ENCODE peak calls at places on chromosomes 6 and 20, in six cellular contexts. V is heart left ventricle; W is mucosa of descending colon; Z is HepG2; B is psoas muscle; P is CD8-positive, alpha-beta T cell. E is an unnamed sample.

GRCh38 chr6:168495636-168496035 is 54.7 kb downstream of the SMOC2 start:
- DNase-seq in V (no peak), W (no peak), Z (no peak), B (no peak), P (no peak), E (no peak)

GRCh38 chr20:32465092-32465900 is 107.2 kb downstream of the ASXL1 start:
- DNase-seq in V (peak), W (peak), Z (peak), B (peak), P (no peak), E (peak)

GRCh38 chr6:141552463-141552862 is 580.3 kb upstream of the GJE1 start:
- DNase-seq in V (no peak), W (no peak), Z (peak), B (no peak), P (no peak), E (peak)

GRCh38 chr6:2351807-2352431 is 106.5 kb upstream of the GMDS start:
- DNase-seq in V (no peak), W (no peak), Z (no peak), B (no peak), P (no peak), E (peak)

GRCh38 chr6:40825085-40825484 is 213.9 kb downstream of the UNC5CL start:
- DNase-seq in V (no peak), W (no peak), Z (no peak), B (no peak), P (no peak), E (no peak)

GRCh38 chr6:167470836-167471547 is 146.1 kb downstream of the TTLL2 start:
- DNase-seq in V (no peak), W (no peak), Z (no peak), B (no peak), P (no peak), E (no peak)

GRCh38 chr6:109922851-109923250 is 55.3 kb upstream of the GPR6 start:
- DNase-seq in V (no peak), W (no peak), Z (no peak), B (no peak), P (no peak), E (no peak)

GRCh38 chr6:44253307-44254101 is 3.8 kb downstream of the SLC35B2 start:
- DNase-seq in V (no peak), W (no peak), Z (peak), B (peak), P (no peak), E (no peak)

GRCh38 chr6:170033666-170034065 is 257.2 kb downstream of the DLL1 start:
- DNase-seq in V (peak), W (no peak), Z (no peak), B (no peak), P (peak), E (no peak)

GRCh38 chr6:163232015-163232523 is 182.4 kb upstream of the QKI start:
- DNase-seq in V (no peak), W (no peak), Z (no peak), B (no peak), P (no peak), E (no peak)

GRCh38 chr6:4914412-4915159 is 89.3 kb downstream of the RPP40 start:
- DNase-seq in V (no peak), W (no peak), Z (no peak), B (no peak), P (no peak), E (peak)

GRCh38 chr20:17505664-17506517 is 25.3 kb downstream of the BFSP1 start:
- DNase-seq in V (no peak), W (no peak), Z (peak), B (no peak), P (peak), E (peak)

GRCh38 chr6:90809035-90809434 is 222.2 kb upstream of the MAP3K7 start:
- DNase-seq in V (no peak), W (no peak), Z (no peak), B (no peak), P (no peak), E (no peak)

GRCh38 chr20:24738981-24739633 is 210.0 kb upstream of the CST7 start:
- DNase-seq in V (no peak), W (no peak), Z (no peak), B (no peak), P (no peak), E (peak)

GRCh38 chr6:108559097-108559883 is 1.4 kb upstream of the FOXO3 start:
- DNase-seq in V (peak), W (peak), Z (peak), B (peak), P (peak), E (peak)

GRCh38 chr6:31725502-31726350 is 2.6 kb downstream of the MPIG6B start:
- DNase-seq in V (no peak), W (no peak), Z (no peak), B (no peak), P (no peak), E (no peak)

GRCh38 chr6:159106627-159107241 is 61.9 kb upstream of the TAGAP start:
- DNase-seq in V (peak), W (peak), Z (peak), B (peak), P (peak), E (peak)

GRCh38 chr6:109834595-109835437 is 143.3 kb upstream of the GPR6 start:
- DNase-seq in V (no peak), W (no peak), Z (no peak), B (no peak), P (no peak), E (no peak)

GRCh38 chr6:10316327-10316726 is 98.5 kb downstream of the TFAP2A start:
- DNase-seq in V (no peak), W (no peak), Z (no peak), B (no peak), P (no peak), E (peak)

GRCh38 chr20:57391439-57392129 is 388 bp downstream of the RBM38 start:
- DNase-seq in V (peak), W (peak), Z (no peak), B (peak), P (no peak), E (no peak)

GRCh38 chr6:12769556-12770255 is 53.1 kb downstream of the PHACTR1 start:
- DNase-seq in V (no peak), W (no peak), Z (no peak), B (no peak), P (no peak), E (no peak)

GRCh38 chr6:90446164-90446563 is 140.7 kb downstream of the MAP3K7 start:
- DNase-seq in V (no peak), W (no peak), Z (no peak), B (no peak), P (no peak), E (peak)

GRCh38 chr6:107763959-107764358 is 60.2 kb downstream of the SCML4 start:
- DNase-seq in V (no peak), W (no peak), Z (no peak), B (no peak), P (no peak), E (peak)

GRCh38 chr6:3296113-3296512 is 37.4 kb downstream of the PSMG4 start:
- DNase-seq in V (no peak), W (peak), Z (no peak), B (peak), P (no peak), E (no peak)

GRCh38 chr6:19024737-19025136 is 637.6 kb downstream of the RNF144B start:
- DNase-seq in V (no peak), W (no peak), Z (peak), B (no peak), P (no peak), E (peak)

GRCh38 chr20:55067158-55067825 is 591.9 kb downstream of the DOK5 start:
- DNase-seq in V (no peak), W (no peak), Z (no peak), B (no peak), P (no peak), E (peak)

GRCh38 chr20:59253325-59253724 is 47.1 kb upstream of the EDN3 start:
- DNase-seq in V (no peak), W (no peak), Z (no peak), B (no peak), P (peak), E (no peak)

GRCh38 chr6:98487612-98488011 is 346.8 kb upstream of the POU3F2 start:
- DNase-seq in V (no peak), W (no peak), Z (no peak), B (no peak), P (no peak), E (no peak)

GRCh38 chr20:50594591-50595432 is 84.6 kb downstream of the PTPN1 start:
- DNase-seq in V (no peak), W (no peak), Z (no peak), B (no peak), P (no peak), E (no peak)

GRCh38 chr6:131654326-131654725 is 17.2 kb downstream of the ENPP3 start:
- DNase-seq in V (no peak), W (no peak), Z (no peak), B (no peak), P (no peak), E (no peak)
- H3K4me3 ChIP-seq in V (no peak), W (no peak), Z (no peak), B (no peak), P (no peak), E (no peak)

DNA sequence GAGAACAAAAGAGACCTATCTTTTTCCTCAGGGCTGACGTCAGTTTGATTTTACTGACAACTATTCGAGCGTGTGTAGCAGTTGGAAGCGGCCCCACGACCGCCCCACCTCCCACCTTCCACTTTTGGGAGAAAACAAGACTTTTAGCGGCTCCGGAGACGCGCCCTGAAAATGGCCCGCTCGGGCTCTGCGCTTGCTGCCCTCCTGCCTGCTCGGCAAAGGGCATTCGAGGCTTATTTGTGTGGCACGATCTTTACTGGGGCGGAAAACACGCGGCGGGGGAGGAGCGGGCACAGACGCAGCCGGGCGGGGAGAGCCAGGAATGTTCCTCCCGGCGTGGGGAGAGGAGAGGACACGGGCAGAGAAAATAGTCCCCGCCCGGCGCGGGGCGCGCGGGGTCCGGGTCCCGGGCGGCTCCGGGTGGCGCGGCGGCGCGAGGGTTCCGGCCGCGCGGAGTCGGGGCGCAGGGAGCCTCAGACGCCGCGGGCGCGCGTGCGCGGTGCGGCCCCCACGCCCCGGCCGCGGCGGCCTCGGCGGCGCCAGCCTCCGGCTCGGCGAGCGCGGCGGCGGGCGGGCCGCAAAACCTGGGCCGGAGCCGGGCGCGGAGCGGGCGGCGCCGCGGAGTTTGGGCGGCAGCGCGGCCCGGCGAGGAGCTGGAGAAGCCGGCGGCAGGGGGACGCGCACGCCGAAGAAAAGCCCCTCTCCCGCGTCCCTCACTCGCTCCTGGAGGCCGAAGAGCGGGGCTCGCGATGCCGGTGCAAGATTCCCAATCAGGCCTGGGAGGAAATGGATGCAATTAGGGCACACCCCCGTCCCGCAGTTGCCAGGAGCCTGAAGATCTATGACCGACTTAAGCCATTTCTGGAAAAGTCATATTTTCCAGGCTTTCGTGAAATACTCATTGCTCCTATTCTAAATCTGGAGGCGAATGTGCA is 90.0 kb upstream of the ARID1B start:
- DNase-seq in V (peak), W (peak), Z (peak), B (peak), P (peak), E (peak)
- TF ChIP-seq CTCF in V (no peak), W (no peak), Z (peak), B (no peak), P (peak), E (no peak)

DNA sequence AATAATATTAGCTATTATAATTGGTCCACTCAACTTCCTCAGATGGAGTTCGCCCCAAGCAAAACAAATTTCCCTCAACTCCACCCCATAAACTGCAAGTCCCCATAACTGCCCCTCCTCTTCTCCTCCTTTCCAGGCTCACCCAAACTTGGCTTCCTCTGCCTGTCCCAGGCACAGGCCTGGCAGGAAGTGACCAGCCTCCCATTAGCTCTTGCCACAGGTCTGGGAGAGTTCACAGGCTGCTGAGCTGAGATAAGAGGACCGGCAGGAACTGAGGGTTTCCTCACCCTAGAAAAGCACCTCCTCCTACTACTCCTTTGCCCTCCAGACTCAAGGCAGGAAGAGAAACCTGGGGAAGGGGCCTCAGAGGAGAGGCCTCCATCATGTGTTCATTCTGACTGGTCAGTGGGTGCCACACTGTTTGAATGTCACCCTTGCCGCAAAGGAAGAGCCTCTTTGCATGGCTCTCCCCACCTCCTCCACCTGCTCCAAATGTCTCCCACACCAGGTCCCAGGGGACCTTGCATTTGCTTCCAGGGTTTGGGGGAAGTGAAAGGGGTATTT is 24.5 kb upstream of the SMIM29 start:
- DNase-seq in V (peak), W (no peak), Z (peak), B (peak), P (no peak), E (peak)
- H3K4me3 ChIP-seq in V (no peak), W (no peak), Z (no peak), B (no peak), P (no peak), E (no peak)

DNA sequence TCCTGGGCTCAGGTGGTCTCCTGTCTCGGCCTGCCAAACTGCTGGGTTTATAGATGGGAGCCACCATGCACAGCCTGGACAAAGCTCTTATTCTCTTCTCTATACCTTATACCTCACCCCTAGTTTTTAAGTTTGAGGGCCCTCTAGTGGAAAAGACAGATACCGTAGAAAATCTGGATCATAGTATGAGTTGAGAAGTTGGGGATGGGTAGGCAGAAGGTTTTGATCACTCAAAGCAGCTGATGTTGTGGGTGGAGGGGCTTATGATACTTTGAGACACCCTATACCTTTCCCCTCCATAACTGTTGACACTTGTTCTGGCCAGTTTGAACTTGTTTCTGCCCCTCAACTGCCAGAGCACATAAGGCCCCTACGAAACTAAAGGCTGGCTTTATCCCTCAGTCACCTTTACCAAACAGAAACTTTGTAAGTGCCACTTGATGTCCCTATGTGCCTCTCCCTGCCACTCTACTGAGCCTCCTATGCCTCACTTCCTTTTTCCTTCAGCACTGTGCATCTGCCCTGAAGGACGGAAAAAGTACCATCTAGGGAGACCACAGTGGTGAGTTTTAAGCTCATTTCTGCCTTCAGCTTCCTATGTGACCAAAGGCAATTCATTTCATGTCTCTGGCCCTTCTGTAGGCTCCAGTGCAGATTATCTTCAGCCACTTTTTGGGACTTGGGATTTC is 28.6 kb downstream of the RALY start:
- DNase-seq in V (no peak), W (no peak), Z (peak), B (no peak), P (no peak), E (no peak)
- TF ChIP-seq CTCF in V (peak), W (no peak), Z (peak), B (peak), P (peak), E (peak)

GRCh38 chr6:116881236-116881635 is 4.2 kb downstream of the RFX6 start:
- DNase-seq in V (no peak), W (no peak), Z (peak), B (no peak), P (no peak), E (no peak)

GRCh38 chr6:116872771-116873170 is 4.3 kb upstream of the RFX6 start:
- DNase-seq in V (no peak), W (no peak), Z (no peak), B (no peak), P (no peak), E (no peak)

GRCh38 chr6:116877743-116878142 is 701 bp downstream of the RFX6 start:
- DNase-seq in V (no peak), W (no peak), Z (no peak), B (no peak), P (no peak), E (no peak)

GRCh38 chr6:116876635-116877611 is at the start of gene RFX6:
- DNase-seq in V (no peak), W (peak), Z (no peak), B (no peak), P (no peak), E (no peak)

GRCh38 chr6:116876107-116876506 is 935 bp upstream of the RFX6 start:
- DNase-seq in V (no peak), W (no peak), Z (no peak), B (no peak), P (no peak), E (no peak)
- H3K4me3 ChIP-seq in V (no peak), W (no peak), Z (no peak), B (peak), P (no peak), E (no peak)

DNA sequence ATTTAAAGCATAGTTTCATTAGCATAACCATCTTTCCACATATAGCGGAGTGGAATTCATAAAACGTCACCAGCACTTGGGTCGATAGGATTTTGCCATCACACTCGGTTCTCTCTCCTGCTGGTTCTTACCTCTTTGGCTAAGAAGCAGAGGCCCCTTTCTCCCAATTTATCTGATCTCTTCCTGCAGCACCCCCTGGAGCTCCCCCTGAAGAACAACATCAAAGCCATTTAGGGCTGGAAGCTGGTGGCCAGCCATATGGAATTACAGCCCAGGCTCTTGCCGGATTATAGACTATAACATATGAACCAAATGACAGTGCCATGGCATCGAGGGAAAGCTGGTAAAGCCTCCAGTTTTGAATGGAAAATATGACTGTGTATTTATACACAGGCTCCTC is 6.4 kb upstream of the KIF6 start:
- DNase-seq in V (no peak), W (no peak), Z (no peak), B (no peak), P (no peak), E (no peak)
- TF ChIP-seq CTCF in V (no peak), W (no peak), Z (no peak), B (no peak), P (no peak), E (peak)

DNA sequence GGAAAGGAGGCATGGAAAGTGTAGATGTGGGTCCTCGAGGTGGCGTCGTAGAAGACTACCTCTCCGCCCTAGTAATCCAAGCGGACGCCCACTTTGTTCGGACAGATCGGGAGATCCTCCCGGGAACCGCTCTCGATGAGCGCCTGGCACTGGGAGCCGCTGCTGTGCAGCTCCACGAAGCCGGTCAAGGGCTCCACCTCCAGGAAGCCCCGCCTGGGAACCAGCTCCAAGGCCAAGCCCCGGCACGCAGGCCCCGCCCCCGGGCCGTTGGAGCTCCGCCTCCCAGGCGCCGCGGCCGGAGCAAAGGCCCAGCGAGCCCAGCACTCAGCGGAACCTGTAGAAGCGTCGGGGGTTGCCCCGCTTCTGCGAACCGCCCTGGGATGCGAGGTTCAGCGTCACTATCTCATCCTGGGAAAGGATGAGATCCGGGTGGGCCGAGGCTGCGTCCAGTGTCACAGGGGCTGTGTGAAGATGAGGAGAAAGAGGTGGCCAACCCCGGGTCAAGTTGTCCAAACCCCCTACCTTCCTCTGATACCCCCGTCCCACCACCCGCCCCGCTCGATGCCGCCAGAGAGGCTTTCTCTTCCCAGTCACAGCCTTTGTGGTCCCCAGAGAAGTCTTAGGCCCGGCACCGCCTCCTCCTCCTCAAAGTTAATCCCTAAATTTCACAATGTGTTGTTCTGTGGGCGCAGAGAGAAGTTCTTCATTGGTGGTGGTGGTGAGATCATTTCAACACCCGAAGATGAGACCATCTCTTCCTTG is 10.8 kb downstream of the TRIM31 start:
- DNase-seq in V (peak), W (peak), Z (peak), B (peak), P (peak), E (peak)
- H3K4me3 ChIP-seq in V (peak), W (no peak), Z (peak), B (peak), P (peak), E (peak)

E was measured in astrocyte of the spinal cord.